ENCODE peak calls at places on chromosomes 4 and X, in ten cellular contexts. A is H9, T is GM13976, X is GM23338, K is IMR-90, Z is NB4, I is epithelial cell of esophagus, H is breast epithelium, G is esophagus squamous epithelium, C is tibial artery. D is an unnamed sample.

GRCh38 chrX:133444952-133445831 is 29.9 kb upstream of the GPC4 start:
- DNase-seq in A (peak), T (no peak), X (peak), K (no peak), Z (peak), I (peak), H (no peak), G (no peak), C (no peak), D (no peak)

GRCh38 chr4:3709061-3709845 is 56.9 kb upstream of the ADRA2C start:
- DNase-seq in A (no peak), T (no peak), X (no peak), K (no peak), Z (no peak), I (no peak), H (no peak), G (no peak), C (peak), D (no peak)

GRCh38 chr4:52751349-52751911 is at the start of gene ERVMER34-1:
- DNase-seq in A (peak), T (peak), X (peak), K (no peak), Z (no peak), I (peak), H (peak), G (no peak), C (no peak), D (peak)

GRCh38 chrX:45164021-45164621 is 36.6 kb downstream of the DIPK2B start:
- DNase-seq in A (no peak), T (no peak), X (no peak), K (no peak), Z (no peak), I (no peak), H (no peak), G (no peak), C (no peak), D (no peak)

GRCh38 chr4:185229021-185229818 is 19.8 kb downstream of the SNX25 start:
- DNase-seq in A (no peak), T (no peak), X (no peak), K (no peak), Z (no peak), I (no peak), H (no peak), G (no peak), C (no peak), D (no peak)

GRCh38 chr4:94741304-94741703 is 16.5 kb upstream of the BMPR1B start:
- DNase-seq in A (no peak), T (no peak), X (no peak), K (peak), Z (no peak), I (peak), H (no peak), G (no peak), C (no peak), D (no peak)

GRCh38 chr4:1041147-1041935 is 29.9 kb downstream of the FGFRL1 start:
- DNase-seq in A (no peak), T (no peak), X (no peak), K (peak), Z (peak), I (peak), H (no peak), G (no peak), C (no peak), D (no peak)

GRCh38 chrX:155745792-155746191 is 133.0 kb upstream of the TMLHE start:
- DNase-seq in A (no peak), T (no peak), X (no peak), K (peak), Z (no peak), I (peak), H (no peak), G (no peak), C (no peak), D (no peak)

GRCh38 chrX:115949900-115950822 is 220.4 kb upstream of the AGTR2 start:
- DNase-seq in A (peak), T (peak), X (peak), K (no peak), Z (peak), I (no peak), H (no peak), G (no peak), C (no peak), D (no peak)

GRCh38 chr4:4680758-4681157 is 138.9 kb upstream of the STX18 start:
- DNase-seq in A (no peak), T (no peak), X (no peak), K (no peak), Z (no peak), I (no peak), H (no peak), G (no peak), C (no peak), D (no peak)

GRCh38 chrX:137565921-137566745 is at the start of gene ZIC3:
- DNase-seq in A (peak), T (no peak), X (peak), K (no peak), Z (no peak), I (peak), H (no peak), G (no peak), C (peak), D (no peak)

GRCh38 chrX:45479196-45479834 is 278.6 kb upstream of the DIPK2B start:
- DNase-seq in A (no peak), T (no peak), X (no peak), K (peak), Z (no peak), I (peak), H (no peak), G (no peak), C (no peak), D (no peak)

GRCh38 chrX:97835969-97836368 is 952.3 kb downstream of the RPA4 start:
- DNase-seq in A (no peak), T (no peak), X (peak), K (no peak), Z (no peak), I (no peak), H (no peak), G (no peak), C (no peak), D (no peak)

GRCh38 chrX:48918303-48918643 is 551 bp downstream of the PIM2 start:
- DNase-seq in A (no peak), T (no peak), X (no peak), K (no peak), Z (no peak), I (no peak), H (no peak), G (peak), C (no peak), D (no peak)

GRCh38 chr4:152679414-152680281 is at the start of gene TMEM154:
- DNase-seq in A (peak), T (peak), X (peak), K (peak), Z (peak), I (peak), H (peak), G (peak), C (peak), D (peak)

GRCh38 chr4:122612540-122612939 is 8.3 kb downstream of the IL21 start:
- DNase-seq in A (no peak), T (no peak), X (no peak), K (peak), Z (no peak), I (peak), H (no peak), G (no peak), C (no peak), D (no peak)

GRCh38 chr4:177182156-177182555 is 127.5 kb upstream of the NEIL3 start:
- DNase-seq in A (no peak), T (no peak), X (no peak), K (peak), Z (no peak), I (no peak), H (no peak), G (no peak), C (no peak), D (no peak)

GRCh38 chr4:70613182-70613892 is 15.2 kb upstream of the ENAM start:
- DNase-seq in A (no peak), T (peak), X (no peak), K (no peak), Z (no peak), I (no peak), H (no peak), G (no peak), C (no peak), D (no peak)

GRCh38 chrX:87017210-87017609 is 500.4 kb upstream of the KLHL4 start:
- DNase-seq in A (no peak), T (no peak), X (no peak), K (no peak), Z (no peak), I (no peak), H (no peak), G (no peak), C (no peak), D (no peak)

GRCh38 chr4:123301942-123302341 is 94.7 kb upstream of the SPRY1 start:
- DNase-seq in A (no peak), T (no peak), X (no peak), K (no peak), Z (peak), I (peak), H (no peak), G (no peak), C (no peak), D (no peak)

GRCh38 chrX:153628665-153629064 is 18.3 kb upstream of the DUSP9 start:
- DNase-seq in A (no peak), T (no peak), X (no peak), K (no peak), Z (no peak), I (no peak), H (no peak), G (no peak), C (no peak), D (no peak)

GRCh38 chr4:48976007-48976406 is 10.1 kb upstream of the CWH43 start:
- DNase-seq in A (no peak), T (no peak), X (no peak), K (no peak), Z (no peak), I (no peak), H (no peak), G (no peak), C (no peak), D (no peak)

GRCh38 chr4:1244081-1244977 is 4.6 kb downstream of the CTBP1 start:
- DNase-seq in A (no peak), T (peak), X (no peak), K (no peak), Z (no peak), I (no peak), H (peak), G (no peak), C (peak), D (no peak)

GRCh38 chr4:189792819-189793618 is 147.7 kb upstream of the FRG1 start:
- DNase-seq in A (peak), T (peak), X (peak), K (peak), Z (peak), I (peak), H (peak), G (no peak), C (no peak), D (peak)

GRCh38 chrX:132877954-132878536 is 80.4 kb downstream of the HS6ST2 start:
- DNase-seq in A (peak), T (no peak), X (no peak), K (no peak), Z (no peak), I (peak), H (no peak), G (no peak), C (no peak), D (no peak)

GRCh38 chr4:101774807-101775206 is 15.7 kb upstream of the BANK1 start:
- DNase-seq in A (no peak), T (no peak), X (no peak), K (peak), Z (no peak), I (peak), H (no peak), G (no peak), C (no peak), D (no peak)

GRCh38 chr4:64584981-64585557 is 175.8 kb upstream of the TECRL start:
- DNase-seq in A (no peak), T (peak), X (peak), K (peak), Z (peak), I (peak), H (no peak), G (no peak), C (no peak), D (no peak)

GRCh38 chrX:124113799-124114600 is 152.5 kb downstream of the STAG2 start:
- DNase-seq in A (peak), T (no peak), X (no peak), K (no peak), Z (no peak), I (no peak), H (no peak), G (no peak), C (no peak), D (no peak)

GRCh38 chr4:81343046-81343445 is 128.0 kb upstream of the PRKG2 start:
- DNase-seq in A (no peak), T (no peak), X (no peak), K (no peak), Z (no peak), I (no peak), H (no peak), G (no peak), C (no peak), D (no peak)

GRCh38 chr4:111934294-111934693 is 211.0 kb upstream of the FAM241A start:
- DNase-seq in A (no peak), T (no peak), X (peak), K (no peak), Z (peak), I (peak), H (no peak), G (no peak), C (no peak), D (no peak)

GRCh38 chr4:42478509-42478908 is 81.2 kb downstream of the SHISA3 start:
- DNase-seq in A (no peak), T (peak), X (no peak), K (no peak), Z (no peak), I (no peak), H (no peak), G (no peak), C (no peak), D (no peak)

DNA sequence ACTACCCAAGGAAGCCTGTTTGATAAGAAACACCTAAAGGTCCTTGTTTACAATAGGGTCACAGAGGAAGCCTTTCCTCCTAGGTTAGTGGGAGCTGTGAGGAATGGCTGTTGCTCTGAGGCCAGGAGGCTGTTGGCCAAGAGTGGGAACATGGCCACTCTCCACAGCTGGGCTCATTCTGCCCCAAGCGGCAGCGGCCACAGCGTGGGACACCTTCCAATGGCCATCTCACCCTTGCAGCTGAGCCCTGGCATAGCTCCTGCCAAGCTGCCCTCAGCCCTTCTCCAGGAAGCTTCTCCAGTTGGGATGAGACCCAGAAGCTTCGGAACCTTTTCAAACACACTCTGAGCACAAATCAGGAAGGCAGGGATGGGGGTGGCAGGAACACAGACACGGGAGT is 111.8 kb upstream of the MAP3K15 start:
- DNase-seq in A (no peak), T (no peak), X (no peak), K (no peak), Z (no peak), I (no peak), H (no peak), G (no peak), C (peak), D (no peak)
- TF ChIP-seq CTCF in A (no peak), T (no peak), X (no peak), K (no peak), Z (no peak), I (no peak), H (no peak), G (no peak), C (no peak), D (no peak)

DNA sequence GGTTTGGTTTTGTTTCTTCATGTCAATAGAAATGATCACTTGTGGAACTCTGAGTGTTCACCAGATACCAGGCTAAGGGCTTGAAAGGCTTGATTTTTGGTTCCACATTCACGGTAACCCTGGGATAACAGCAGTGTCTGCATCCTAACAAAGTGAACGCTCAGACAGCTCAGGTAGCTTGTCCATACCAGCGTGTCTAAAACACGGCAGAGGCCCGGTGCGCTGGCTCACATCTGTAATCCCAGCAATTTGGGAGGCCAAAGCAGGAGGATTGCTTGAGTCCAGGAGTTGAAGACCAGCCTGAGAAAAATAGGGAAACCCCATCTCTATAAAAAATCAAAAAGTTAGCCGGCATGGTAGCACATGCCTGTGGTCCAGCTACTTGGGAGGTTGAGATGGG is 49.0 kb downstream of the HTRA3 start:
- DNase-seq in A (no peak), T (no peak), X (no peak), K (no peak), Z (no peak), I (no peak), H (no peak), G (no peak), C (no peak), D (no peak)
- TF ChIP-seq CTCF in A (no peak), T (no peak), X (no peak), K (no peak), Z (no peak), I (no peak), H (no peak), G (no peak), C (no peak), D (no peak)

DNA sequence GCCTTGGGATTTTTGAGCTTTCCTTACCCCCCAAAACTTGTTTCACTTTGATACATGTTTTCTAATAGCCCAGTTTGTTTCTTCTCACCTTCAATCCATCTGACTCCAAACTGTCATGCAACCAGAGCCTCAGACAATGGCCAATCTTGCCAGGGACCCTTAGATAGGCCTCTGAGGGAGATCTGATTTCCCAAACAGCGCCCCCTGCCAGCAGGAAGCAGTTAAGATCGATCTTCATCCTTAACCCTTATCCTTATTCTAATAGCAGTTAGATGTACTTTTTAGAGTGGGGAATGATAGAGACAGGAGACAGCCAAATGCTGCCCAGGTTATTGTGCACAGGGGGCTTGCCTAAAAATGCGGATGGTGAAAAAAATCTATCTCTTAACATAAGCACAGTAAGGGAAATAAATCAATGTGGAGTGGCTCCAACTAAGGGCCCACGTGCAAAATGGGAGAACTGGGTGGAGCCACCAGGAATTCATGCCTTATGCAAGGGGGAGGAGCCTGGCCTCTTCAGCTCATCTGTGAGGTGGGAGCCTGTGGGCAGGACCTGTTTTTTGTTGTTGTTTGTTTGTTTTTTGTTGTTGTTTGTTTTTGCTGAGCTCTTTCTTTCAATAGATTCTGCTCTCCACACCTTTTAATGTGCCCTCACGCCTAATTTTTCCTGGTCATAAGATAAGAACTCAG is 833.6 kb upstream of the AGA start:
- DNase-seq in A (peak), T (no peak), X (peak), K (no peak), Z (peak), I (no peak), H (no peak), G (no peak), C (no peak), D (no peak)
- TF ChIP-seq CTCF in A (peak), T (no peak), X (peak), K (no peak), Z (peak), I (no peak), H (no peak), G (no peak), C (no peak), D (peak)

GRCh38 chr4:18816228-18816891 is 794.8 kb upstream of the LCORL start:
- DNase-seq in A (no peak), T (no peak), X (no peak), K (no peak), Z (no peak), I (no peak), H (no peak), G (no peak), C (no peak), D (no peak)

GRCh38 chr4:18813771-18814170 is 792.2 kb upstream of the LCORL start:
- DNase-seq in A (no peak), T (no peak), X (no peak), K (no peak), Z (no peak), I (no peak), H (no peak), G (no peak), C (no peak), D (no peak)

GRCh38 chr4:18815081-18815778 is 793.7 kb upstream of the LCORL start:
- DNase-seq in A (no peak), T (no peak), X (peak), K (no peak), Z (no peak), I (no peak), H (no peak), G (no peak), C (no peak), D (no peak)

GRCh38 chr4:18813055-18813454 is 791.5 kb upstream of the LCORL start:
- DNase-seq in A (no peak), T (no peak), X (no peak), K (no peak), Z (no peak), I (no peak), H (no peak), G (no peak), C (no peak), D (no peak)

DNA sequence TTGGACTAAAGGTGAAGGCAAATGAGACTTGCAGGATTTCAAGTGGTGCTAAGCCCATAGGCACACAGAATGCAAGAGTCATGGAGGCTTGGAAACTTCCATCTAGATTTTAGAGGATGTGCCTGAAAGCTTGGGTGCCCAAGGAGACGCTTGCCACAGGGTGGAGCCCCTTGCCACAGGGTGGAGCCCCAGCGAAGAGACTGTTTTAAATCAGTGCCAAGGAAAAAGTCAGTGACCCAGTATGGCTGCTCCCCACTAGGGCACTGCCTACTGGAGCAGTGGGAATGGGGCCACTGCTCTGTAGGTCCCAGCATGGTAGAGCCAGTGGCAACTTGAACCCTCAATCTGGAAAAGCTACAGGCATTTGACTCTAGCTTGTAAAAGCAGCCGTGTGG is 794.2 kb upstream of the LCORL start:
- DNase-seq in A (no peak), T (no peak), X (no peak), K (no peak), Z (no peak), I (no peak), H (no peak), G (no peak), C (no peak), D (no peak)
- TF ChIP-seq CTCF in A (peak), T (no peak), X (peak), K (no peak), Z (peak), I (no peak), H (no peak), G (no peak), C (no peak), D (no peak)

D was measured in type B pancreatic cell.